ENCODE peak calls at places on chromosomes 13 and 19, in six cellular contexts. A is stimulated activated CD8-positive, alpha-beta memory T cell treated with anti-CD3 and anti-CD28 coated beads, Interleukin-15, amount 100 ng/mL, for 4 hours; G is AG10803; N is SW480; V is kidney; Y is fibroblast of lung. S is an unnamed sample.

GRCh38 chr19:30666301-30666803 is 294.2 kb downstream of the ZNF536 start:
- DNase-seq in A (no peak), G (peak; percentile 15), N (peak; percentile 18), V (no peak), Y (peak; percentile 28), S (no peak)

GRCh38 chr19:57034544-57034943 is 85.2 kb upstream of the USP29 start:
- DNase-seq in A (no peak), G (no peak), N (no peak), V (no peak), Y (no peak), S (no peak)

GRCh38 chr19:2970201-2970838 is 7.0 kb upstream of the TLE6 start:
- DNase-seq in A (no peak), G (peak; percentile 89), N (no peak), V (no peak), Y (peak; percentile 71), S (peak; percentile 6)

GRCh38 chr13:99004931-99005330 is 27.1 kb upstream of the DOCK9 start:
- DNase-seq in A (no peak), G (no peak), N (no peak), V (no peak), Y (no peak), S (no peak)

GRCh38 chr19:58352760-58353671 is at the start of gene A1BG:
- DNase-seq in A (no peak), G (no peak), N (no peak), V (peak; percentile 73), Y (no peak), S (no peak)

GRCh38 chr19:38650180-38650775 is 2.8 kb downstream of the ACTN4 start:
- DNase-seq in A (no peak), G (no peak), N (no peak), V (no peak), Y (no peak), S (no peak)

GRCh38 chr19:5339950-5340636 is 519 bp downstream of the PTPRS start:
- DNase-seq in A (no peak), G (no peak), N (no peak), V (no peak), Y (no peak), S (no peak)

GRCh38 chr13:19023115-19023514 is 158.5 kb downstream of the TUBA3C start:
- DNase-seq in A (no peak), G (no peak), N (no peak), V (no peak), Y (no peak), S (no peak)

GRCh38 chr19:28883241-28883693 is 329.7 kb downstream of the UQCRFS1 start:
- DNase-seq in A (no peak), G (peak; percentile 68), N (no peak), V (no peak), Y (peak; percentile 27), S (no peak)

GRCh38 chr13:51777921-51778320 is 26.0 kb downstream of the DHRS12 start:
- DNase-seq in A (no peak), G (no peak), N (peak; percentile 70), V (no peak), Y (no peak), S (no peak)

GRCh38 chr19:30428281-30428680 is 56.1 kb downstream of the ZNF536 start:
- DNase-seq in A (no peak), G (no peak), N (no peak), V (no peak), Y (no peak), S (no peak)

S was measured in astrocyte.